ENCODE peak calls at places on chromosomes 6 and 20, in ten cellular contexts. One of them, this sample, is unnamed.

GRCh38 chr6:168458101-168458500 is 17.1 kb downstream of the SMOC2 start:
- DNase-seq in NCI-H1694: no peak
- DNase-seq in stimulated activated CD8-positive, alpha-beta memory T cell treated with anti-CD3 and anti-CD28 coated beads, Interleukin-4, amount 100 ng/mL, for 48 hours: no peak
- DNase-seq in A549: no peak
- DNase-seq in stimulated activated CD4-positive, alpha-beta T cell treated with anti-CD3 and anti-CD28 coated beads, Interleukin-4, amount 100 ng/mL, for 1 hour: no peak
- DNase-seq in NCI-H1105 treated with DMSO at 0.1 percent for 48 hours: no peak
- DNase-seq in GM04504: no peak
- DNase-seq in KG1: no peak
- DNase-seq in Caco-2: no peak
- DNase-seq in activated CD8-positive, alpha-beta T cell treated with anti-CD3 and anti-CD28 coated beads for 36 hours: no peak
- DNase-seq in this sample: no peak

GRCh38 chr6:49233483-49233882 is 229.6 kb downstream of the MMUT start:
- DNase-seq in A549: no peak
- DNase-seq in stimulated activated CD4-positive, alpha-beta T cell treated with anti-CD3 and anti-CD28 coated beads, Interleukin-4, amount 100 ng/mL, for 1 hour: no peak
- DNase-seq in activated CD8-positive, alpha-beta T cell treated with anti-CD3 and anti-CD28 coated beads for 36 hours: no peak
- DNase-seq in Caco-2: no peak
- DNase-seq in GM04504: no peak
- DNase-seq in stimulated activated CD8-positive, alpha-beta memory T cell treated with anti-CD3 and anti-CD28 coated beads, Interleukin-4, amount 100 ng/mL, for 48 hours: no peak
- DNase-seq in KG1: no peak
- DNase-seq in NCI-H1105 treated with DMSO at 0.1 percent for 48 hours: no peak
- DNase-seq in NCI-H1694: no peak
- DNase-seq in this sample: no peak

GRCh38 chr20:5091902-5092301 is 27.9 kb downstream of the PCNA start:
- DNase-seq in stimulated activated CD8-positive, alpha-beta memory T cell treated with anti-CD3 and anti-CD28 coated beads, Interleukin-4, amount 100 ng/mL, for 48 hours: no peak
- DNase-seq in KG1: no peak
- DNase-seq in NCI-H1105 treated with DMSO at 0.1 percent for 48 hours: no peak
- DNase-seq in stimulated activated CD4-positive, alpha-beta T cell treated with anti-CD3 and anti-CD28 coated beads, Interleukin-4, amount 100 ng/mL, for 1 hour: no peak
- DNase-seq in activated CD8-positive, alpha-beta T cell treated with anti-CD3 and anti-CD28 coated beads for 36 hours: no peak
- DNase-seq in A549: no peak
- DNase-seq in GM04504: no peak
- DNase-seq in NCI-H1694: no peak
- DNase-seq in Caco-2: no peak
- DNase-seq in this sample: no peak

GRCh38 chr6:10587694-10588392 is 66.7 kb downstream of the GCNT2 start:
- DNase-seq in KG1: no peak
- DNase-seq in activated CD8-positive, alpha-beta T cell treated with anti-CD3 and anti-CD28 coated beads for 36 hours: peak
- DNase-seq in GM04504: no peak
- DNase-seq in Caco-2: peak
- DNase-seq in A549: no peak
- DNase-seq in NCI-H1694: no peak
- DNase-seq in NCI-H1105 treated with DMSO at 0.1 percent for 48 hours: peak
- DNase-seq in stimulated activated CD8-positive, alpha-beta memory T cell treated with anti-CD3 and anti-CD28 coated beads, Interleukin-4, amount 100 ng/mL, for 48 hours: no peak
- DNase-seq in stimulated activated CD4-positive, alpha-beta T cell treated with anti-CD3 and anti-CD28 coated beads, Interleukin-4, amount 100 ng/mL, for 1 hour: no peak
- DNase-seq in this sample: no peak

GRCh38 chr6:124867126-124867525 is 95.1 kb upstream of the RNF217 start:
- DNase-seq in activated CD8-positive, alpha-beta T cell treated with anti-CD3 and anti-CD28 coated beads for 36 hours: no peak
- DNase-seq in NCI-H1105 treated with DMSO at 0.1 percent for 48 hours: no peak
- DNase-seq in NCI-H1694: no peak
- DNase-seq in Caco-2: no peak
- DNase-seq in stimulated activated CD8-positive, alpha-beta memory T cell treated with anti-CD3 and anti-CD28 coated beads, Interleukin-4, amount 100 ng/mL, for 48 hours: no peak
- DNase-seq in GM04504: no peak
- DNase-seq in KG1: no peak
- DNase-seq in A549: no peak
- DNase-seq in stimulated activated CD4-positive, alpha-beta T cell treated with anti-CD3 and anti-CD28 coated beads, Interleukin-4, amount 100 ng/mL, for 1 hour: no peak
- DNase-seq in this sample: no peak

GRCh38 chr6:148747145-148747492 is 289 bp downstream of the UST start:
- DNase-seq in Caco-2: no peak
- DNase-seq in GM04504: peak
- DNase-seq in NCI-H1694: no peak
- DNase-seq in stimulated activated CD4-positive, alpha-beta T cell treated with anti-CD3 and anti-CD28 coated beads, Interleukin-4, amount 100 ng/mL, for 1 hour: no peak
- DNase-seq in activated CD8-positive, alpha-beta T cell treated with anti-CD3 and anti-CD28 coated beads for 36 hours: peak
- DNase-seq in KG1: no peak
- DNase-seq in stimulated activated CD8-positive, alpha-beta memory T cell treated with anti-CD3 and anti-CD28 coated beads, Interleukin-4, amount 100 ng/mL, for 48 hours: no peak
- DNase-seq in A549: no peak
- DNase-seq in NCI-H1105 treated with DMSO at 0.1 percent for 48 hours: peak
- DNase-seq in this sample: no peak

GRCh38 chr6:136945626-136946235 is 23.6 kb downstream of the SLC35D3 start:
- DNase-seq in stimulated activated CD8-positive, alpha-beta memory T cell treated with anti-CD3 and anti-CD28 coated beads, Interleukin-4, amount 100 ng/mL, for 48 hours: no peak
- DNase-seq in activated CD8-positive, alpha-beta T cell treated with anti-CD3 and anti-CD28 coated beads for 36 hours: no peak
- DNase-seq in Caco-2: no peak
- DNase-seq in NCI-H1694: no peak
- DNase-seq in stimulated activated CD4-positive, alpha-beta T cell treated with anti-CD3 and anti-CD28 coated beads, Interleukin-4, amount 100 ng/mL, for 1 hour: no peak
- DNase-seq in KG1: no peak
- DNase-seq in NCI-H1105 treated with DMSO at 0.1 percent for 48 hours: no peak
- DNase-seq in A549: no peak
- DNase-seq in GM04504: no peak
- DNase-seq in this sample: no peak

GRCh38 chr6:20877008-20877937 is 343.0 kb downstream of the CDKAL1 start:
- DNase-seq in NCI-H1694: no peak
- DNase-seq in activated CD8-positive, alpha-beta T cell treated with anti-CD3 and anti-CD28 coated beads for 36 hours: peak
- DNase-seq in A549: peak
- DNase-seq in Caco-2: peak
- DNase-seq in KG1: no peak
- DNase-seq in stimulated activated CD4-positive, alpha-beta T cell treated with anti-CD3 and anti-CD28 coated beads, Interleukin-4, amount 100 ng/mL, for 1 hour: no peak
- DNase-seq in NCI-H1105 treated with DMSO at 0.1 percent for 48 hours: no peak
- DNase-seq in stimulated activated CD8-positive, alpha-beta memory T cell treated with anti-CD3 and anti-CD28 coated beads, Interleukin-4, amount 100 ng/mL, for 48 hours: peak
- DNase-seq in GM04504: peak
- DNase-seq in this sample: peak

GRCh38 chr6:157376706-157377230 is 4.2 kb upstream of the ZDHHC14 start:
- DNase-seq in activated CD8-positive, alpha-beta T cell treated with anti-CD3 and anti-CD28 coated beads for 36 hours: no peak
- DNase-seq in A549: no peak
- DNase-seq in KG1: no peak
- DNase-seq in stimulated activated CD4-positive, alpha-beta T cell treated with anti-CD3 and anti-CD28 coated beads, Interleukin-4, amount 100 ng/mL, for 1 hour: no peak
- DNase-seq in Caco-2: no peak
- DNase-seq in NCI-H1105 treated with DMSO at 0.1 percent for 48 hours: peak
- DNase-seq in GM04504: peak
- DNase-seq in stimulated activated CD8-positive, alpha-beta memory T cell treated with anti-CD3 and anti-CD28 coated beads, Interleukin-4, amount 100 ng/mL, for 48 hours: no peak
- DNase-seq in NCI-H1694: peak
- DNase-seq in this sample: no peak

GRCh38 chr20:48612335-48612734 is 215.5 kb downstream of the PREX1 start:
- DNase-seq in A549: no peak
- DNase-seq in stimulated activated CD8-positive, alpha-beta memory T cell treated with anti-CD3 and anti-CD28 coated beads, Interleukin-4, amount 100 ng/mL, for 48 hours: peak
- DNase-seq in KG1: no peak
- DNase-seq in Caco-2: no peak
- DNase-seq in stimulated activated CD4-positive, alpha-beta T cell treated with anti-CD3 and anti-CD28 coated beads, Interleukin-4, amount 100 ng/mL, for 1 hour: no peak
- DNase-seq in activated CD8-positive, alpha-beta T cell treated with anti-CD3 and anti-CD28 coated beads for 36 hours: no peak
- DNase-seq in NCI-H1694: no peak
- DNase-seq in GM04504: no peak
- DNase-seq in NCI-H1105 treated with DMSO at 0.1 percent for 48 hours: no peak
- DNase-seq in this sample: peak

GRCh38 chr6:41511443-41512060 is 34.6 kb upstream of the FOXP4 start:
- DNase-seq in Caco-2: no peak
- DNase-seq in KG1: no peak
- DNase-seq in NCI-H1105 treated with DMSO at 0.1 percent for 48 hours: no peak
- DNase-seq in stimulated activated CD4-positive, alpha-beta T cell treated with anti-CD3 and anti-CD28 coated beads, Interleukin-4, amount 100 ng/mL, for 1 hour: no peak
- DNase-seq in GM04504: no peak
- DNase-seq in A549: no peak
- DNase-seq in activated CD8-positive, alpha-beta T cell treated with anti-CD3 and anti-CD28 coated beads for 36 hours: no peak
- DNase-seq in stimulated activated CD8-positive, alpha-beta memory T cell treated with anti-CD3 and anti-CD28 coated beads, Interleukin-4, amount 100 ng/mL, for 48 hours: no peak
- DNase-seq in NCI-H1694: no peak
- DNase-seq in this sample: no peak

GRCh38 chr6:25993038-25993684 is 30.6 kb downstream of the TRIM38 start:
- DNase-seq in GM04504: no peak
- DNase-seq in NCI-H1105 treated with DMSO at 0.1 percent for 48 hours: no peak
- DNase-seq in stimulated activated CD4-positive, alpha-beta T cell treated with anti-CD3 and anti-CD28 coated beads, Interleukin-4, amount 100 ng/mL, for 1 hour: no peak
- DNase-seq in Caco-2: no peak
- DNase-seq in activated CD8-positive, alpha-beta T cell treated with anti-CD3 and anti-CD28 coated beads for 36 hours: no peak
- DNase-seq in NCI-H1694: no peak
- DNase-seq in KG1: no peak
- DNase-seq in A549: no peak
- DNase-seq in stimulated activated CD8-positive, alpha-beta memory T cell treated with anti-CD3 and anti-CD28 coated beads, Interleukin-4, amount 100 ng/mL, for 48 hours: no peak
- DNase-seq in this sample: no peak

GRCh38 chr6:3379482-3380060 is 77.3 kb downstream of the SLC22A23 start:
- DNase-seq in GM04504: no peak
- DNase-seq in NCI-H1694: no peak
- DNase-seq in KG1: no peak
- DNase-seq in NCI-H1105 treated with DMSO at 0.1 percent for 48 hours: no peak
- DNase-seq in stimulated activated CD4-positive, alpha-beta T cell treated with anti-CD3 and anti-CD28 coated beads, Interleukin-4, amount 100 ng/mL, for 1 hour: no peak
- DNase-seq in activated CD8-positive, alpha-beta T cell treated with anti-CD3 and anti-CD28 coated beads for 36 hours: no peak
- DNase-seq in stimulated activated CD8-positive, alpha-beta memory T cell treated with anti-CD3 and anti-CD28 coated beads, Interleukin-4, amount 100 ng/mL, for 48 hours: no peak
- DNase-seq in A549: no peak
- DNase-seq in Caco-2: no peak
- DNase-seq in this sample: no peak

GRCh38 chr20:13068336-13068735 is 59.6 kb downstream of the SPTLC3 start:
- DNase-seq in GM04504: no peak
- DNase-seq in NCI-H1694: no peak
- DNase-seq in stimulated activated CD8-positive, alpha-beta memory T cell treated with anti-CD3 and anti-CD28 coated beads, Interleukin-4, amount 100 ng/mL, for 48 hours: no peak
- DNase-seq in Caco-2: peak
- DNase-seq in NCI-H1105 treated with DMSO at 0.1 percent for 48 hours: no peak
- DNase-seq in KG1: no peak
- DNase-seq in stimulated activated CD4-positive, alpha-beta T cell treated with anti-CD3 and anti-CD28 coated beads, Interleukin-4, amount 100 ng/mL, for 1 hour: no peak
- DNase-seq in activated CD8-positive, alpha-beta T cell treated with anti-CD3 and anti-CD28 coated beads for 36 hours: no peak
- DNase-seq in A549: no peak
- DNase-seq in this sample: no peak

GRCh38 chr6:170127151-170127550 is 163.7 kb downstream of the DLL1 start:
- DNase-seq in KG1: no peak
- DNase-seq in stimulated activated CD8-positive, alpha-beta memory T cell treated with anti-CD3 and anti-CD28 coated beads, Interleukin-4, amount 100 ng/mL, for 48 hours: no peak
- DNase-seq in GM04504: no peak
- DNase-seq in NCI-H1694: no peak
- DNase-seq in A549: no peak
- DNase-seq in Caco-2: no peak
- DNase-seq in activated CD8-positive, alpha-beta T cell treated with anti-CD3 and anti-CD28 coated beads for 36 hours: no peak
- DNase-seq in NCI-H1105 treated with DMSO at 0.1 percent for 48 hours: no peak
- DNase-seq in stimulated activated CD4-positive, alpha-beta T cell treated with anti-CD3 and anti-CD28 coated beads, Interleukin-4, amount 100 ng/mL, for 1 hour: no peak
- DNase-seq in this sample: peak

GRCh38 chr20:52943185-52943841 is 28.8 kb upstream of the TSHZ2 start:
- DNase-seq in Caco-2: no peak
- DNase-seq in NCI-H1105 treated with DMSO at 0.1 percent for 48 hours: no peak
- DNase-seq in stimulated activated CD8-positive, alpha-beta memory T cell treated with anti-CD3 and anti-CD28 coated beads, Interleukin-4, amount 100 ng/mL, for 48 hours: no peak
- DNase-seq in NCI-H1694: no peak
- DNase-seq in A549: no peak
- DNase-seq in activated CD8-positive, alpha-beta T cell treated with anti-CD3 and anti-CD28 coated beads for 36 hours: no peak
- DNase-seq in stimulated activated CD4-positive, alpha-beta T cell treated with anti-CD3 and anti-CD28 coated beads, Interleukin-4, amount 100 ng/mL, for 1 hour: no peak
- DNase-seq in GM04504: no peak
- DNase-seq in KG1: no peak
- DNase-seq in this sample: no peak

GRCh38 chr20:2261105-2261504 is 34.7 kb upstream of the TGM3 start:
- DNase-seq in GM04504: no peak
- DNase-seq in KG1: no peak
- DNase-seq in activated CD8-positive, alpha-beta T cell treated with anti-CD3 and anti-CD28 coated beads for 36 hours: no peak
- DNase-seq in NCI-H1105 treated with DMSO at 0.1 percent for 48 hours: no peak
- DNase-seq in A549: peak
- DNase-seq in NCI-H1694: no peak
- DNase-seq in stimulated activated CD8-positive, alpha-beta memory T cell treated with anti-CD3 and anti-CD28 coated beads, Interleukin-4, amount 100 ng/mL, for 48 hours: no peak
- DNase-seq in stimulated activated CD4-positive, alpha-beta T cell treated with anti-CD3 and anti-CD28 coated beads, Interleukin-4, amount 100 ng/mL, for 1 hour: no peak
- DNase-seq in Caco-2: no peak
- DNase-seq in this sample: no peak

GRCh38 chr20:62506087-62506486 is 30.3 kb upstream of the GATA5 start:
- DNase-seq in stimulated activated CD8-positive, alpha-beta memory T cell treated with anti-CD3 and anti-CD28 coated beads, Interleukin-4, amount 100 ng/mL, for 48 hours: no peak
- DNase-seq in A549: no peak
- DNase-seq in GM04504: no peak
- DNase-seq in activated CD8-positive, alpha-beta T cell treated with anti-CD3 and anti-CD28 coated beads for 36 hours: no peak
- DNase-seq in NCI-H1694: no peak
- DNase-seq in stimulated activated CD4-positive, alpha-beta T cell treated with anti-CD3 and anti-CD28 coated beads, Interleukin-4, amount 100 ng/mL, for 1 hour: no peak
- DNase-seq in NCI-H1105 treated with DMSO at 0.1 percent for 48 hours: no peak
- DNase-seq in KG1: no peak
- DNase-seq in Caco-2: peak
- DNase-seq in this sample: no peak

GRCh38 chr20:64161595-64162238 is 2.5 kb upstream of the MYT1 start:
- DNase-seq in KG1: no peak
- DNase-seq in GM04504: peak
- DNase-seq in stimulated activated CD8-positive, alpha-beta memory T cell treated with anti-CD3 and anti-CD28 coated beads, Interleukin-4, amount 100 ng/mL, for 48 hours: peak
- DNase-seq in Caco-2: peak
- DNase-seq in activated CD8-positive, alpha-beta T cell treated with anti-CD3 and anti-CD28 coated beads for 36 hours: peak
- DNase-seq in A549: peak
- DNase-seq in NCI-H1105 treated with DMSO at 0.1 percent for 48 hours: no peak
- DNase-seq in stimulated activated CD4-positive, alpha-beta T cell treated with anti-CD3 and anti-CD28 coated beads, Interleukin-4, amount 100 ng/mL, for 1 hour: peak
- DNase-seq in NCI-H1694: no peak
- DNase-seq in this sample: no peak

GRCh38 chr6:119278625-119279024 is 70.9 kb downstream of the MAN1A1 start:
- DNase-seq in NCI-H1694: no peak
- DNase-seq in Caco-2: no peak
- DNase-seq in GM04504: no peak
- DNase-seq in stimulated activated CD4-positive, alpha-beta T cell treated with anti-CD3 and anti-CD28 coated beads, Interleukin-4, amount 100 ng/mL, for 1 hour: no peak
- DNase-seq in NCI-H1105 treated with DMSO at 0.1 percent for 48 hours: no peak
- DNase-seq in KG1: no peak
- DNase-seq in A549: no peak
- DNase-seq in stimulated activated CD8-positive, alpha-beta memory T cell treated with anti-CD3 and anti-CD28 coated beads, Interleukin-4, amount 100 ng/mL, for 48 hours: no peak
- DNase-seq in activated CD8-positive, alpha-beta T cell treated with anti-CD3 and anti-CD28 coated beads for 36 hours: no peak
- DNase-seq in this sample: no peak

GRCh38 chr6:165365371-165365770 is 56.0 kb upstream of the C6orf118 start:
- DNase-seq in KG1: no peak
- DNase-seq in stimulated activated CD4-positive, alpha-beta T cell treated with anti-CD3 and anti-CD28 coated beads, Interleukin-4, amount 100 ng/mL, for 1 hour: no peak
- DNase-seq in activated CD8-positive, alpha-beta T cell treated with anti-CD3 and anti-CD28 coated beads for 36 hours: no peak
- DNase-seq in NCI-H1105 treated with DMSO at 0.1 percent for 48 hours: no peak
- DNase-seq in stimulated activated CD8-positive, alpha-beta memory T cell treated with anti-CD3 and anti-CD28 coated beads, Interleukin-4, amount 100 ng/mL, for 48 hours: no peak
- DNase-seq in NCI-H1694: no peak
- DNase-seq in A549: no peak
- DNase-seq in Caco-2: no peak
- DNase-seq in GM04504: no peak
- DNase-seq in this sample: no peak

GRCh38 chr6:12296255-12296573 is 6.1 kb downstream of the EDN1 start:
- DNase-seq in KG1: no peak
- DNase-seq in activated CD8-positive, alpha-beta T cell treated with anti-CD3 and anti-CD28 coated beads for 36 hours: no peak
- DNase-seq in GM04504: peak
- DNase-seq in NCI-H1105 treated with DMSO at 0.1 percent for 48 hours: no peak
- DNase-seq in stimulated activated CD8-positive, alpha-beta memory T cell treated with anti-CD3 and anti-CD28 coated beads, Interleukin-4, amount 100 ng/mL, for 48 hours: no peak
- DNase-seq in A549: peak
- DNase-seq in Caco-2: peak
- DNase-seq in stimulated activated CD4-positive, alpha-beta T cell treated with anti-CD3 and anti-CD28 coated beads, Interleukin-4, amount 100 ng/mL, for 1 hour: no peak
- DNase-seq in NCI-H1694: no peak
- DNase-seq in this sample: no peak

GRCh38 chr6:44481056-44481455 is 93.5 kb downstream of the CDC5L start:
- DNase-seq in A549: no peak
- DNase-seq in stimulated activated CD4-positive, alpha-beta T cell treated with anti-CD3 and anti-CD28 coated beads, Interleukin-4, amount 100 ng/mL, for 1 hour: no peak
- DNase-seq in KG1: no peak
- DNase-seq in stimulated activated CD8-positive, alpha-beta memory T cell treated with anti-CD3 and anti-CD28 coated beads, Interleukin-4, amount 100 ng/mL, for 48 hours: no peak
- DNase-seq in GM04504: no peak
- DNase-seq in activated CD8-positive, alpha-beta T cell treated with anti-CD3 and anti-CD28 coated beads for 36 hours: no peak
- DNase-seq in NCI-H1694: no peak
- DNase-seq in Caco-2: no peak
- DNase-seq in NCI-H1105 treated with DMSO at 0.1 percent for 48 hours: no peak
- DNase-seq in this sample: no peak

GRCh38 chr6:147615659-147616456 is 107.4 kb downstream of the SAMD5 start:
- DNase-seq in KG1: no peak
- DNase-seq in A549: no peak
- DNase-seq in NCI-H1105 treated with DMSO at 0.1 percent for 48 hours: no peak
- DNase-seq in activated CD8-positive, alpha-beta T cell treated with anti-CD3 and anti-CD28 coated beads for 36 hours: no peak
- DNase-seq in stimulated activated CD8-positive, alpha-beta memory T cell treated with anti-CD3 and anti-CD28 coated beads, Interleukin-4, amount 100 ng/mL, for 48 hours: no peak
- DNase-seq in GM04504: no peak
- DNase-seq in stimulated activated CD4-positive, alpha-beta T cell treated with anti-CD3 and anti-CD28 coated beads, Interleukin-4, amount 100 ng/mL, for 1 hour: no peak
- DNase-seq in NCI-H1694: no peak
- DNase-seq in Caco-2: no peak
- DNase-seq in this sample: no peak

GRCh38 chr6:142802124-142802523 is 142.9 kb downstream of the HIVEP2 start:
- DNase-seq in stimulated activated CD8-positive, alpha-beta memory T cell treated with anti-CD3 and anti-CD28 coated beads, Interleukin-4, amount 100 ng/mL, for 48 hours: peak
- DNase-seq in KG1: no peak
- DNase-seq in Caco-2: peak
- DNase-seq in A549: peak
- DNase-seq in NCI-H1105 treated with DMSO at 0.1 percent for 48 hours: no peak
- DNase-seq in GM04504: peak
- DNase-seq in stimulated activated CD4-positive, alpha-beta T cell treated with anti-CD3 and anti-CD28 coated beads, Interleukin-4, amount 100 ng/mL, for 1 hour: peak
- DNase-seq in NCI-H1694: no peak
- DNase-seq in activated CD8-positive, alpha-beta T cell treated with anti-CD3 and anti-CD28 coated beads for 36 hours: peak
- DNase-seq in this sample: no peak

GRCh38 chr6:18226451-18226850 is 37.9 kb downstream of the DEK start:
- DNase-seq in activated CD8-positive, alpha-beta T cell treated with anti-CD3 and anti-CD28 coated beads for 36 hours: no peak
- DNase-seq in Caco-2: no peak
- DNase-seq in A549: no peak
- DNase-seq in KG1: no peak
- DNase-seq in stimulated activated CD8-positive, alpha-beta memory T cell treated with anti-CD3 and anti-CD28 coated beads, Interleukin-4, amount 100 ng/mL, for 48 hours: no peak
- DNase-seq in NCI-H1694: no peak
- DNase-seq in NCI-H1105 treated with DMSO at 0.1 percent for 48 hours: no peak
- DNase-seq in GM04504: peak
- DNase-seq in stimulated activated CD4-positive, alpha-beta T cell treated with anti-CD3 and anti-CD28 coated beads, Interleukin-4, amount 100 ng/mL, for 1 hour: no peak
- DNase-seq in this sample: no peak

GRCh38 chr6:9398794-9399373 is 963.5 kb upstream of the SLC35B3 start:
- DNase-seq in stimulated activated CD8-positive, alpha-beta memory T cell treated with anti-CD3 and anti-CD28 coated beads, Interleukin-4, amount 100 ng/mL, for 48 hours: no peak
- DNase-seq in Caco-2: no peak
- DNase-seq in KG1: no peak
- DNase-seq in GM04504: no peak
- DNase-seq in NCI-H1694: no peak
- DNase-seq in NCI-H1105 treated with DMSO at 0.1 percent for 48 hours: no peak
- DNase-seq in A549: no peak
- DNase-seq in stimulated activated CD4-positive, alpha-beta T cell treated with anti-CD3 and anti-CD28 coated beads, Interleukin-4, amount 100 ng/mL, for 1 hour: no peak
- DNase-seq in activated CD8-positive, alpha-beta T cell treated with anti-CD3 and anti-CD28 coated beads for 36 hours: no peak
- DNase-seq in this sample: no peak

GRCh38 chr6:133768656-133769295 is 120.1 kb upstream of the TCF21 start:
- DNase-seq in activated CD8-positive, alpha-beta T cell treated with anti-CD3 and anti-CD28 coated beads for 36 hours: no peak
- DNase-seq in NCI-H1105 treated with DMSO at 0.1 percent for 48 hours: no peak
- DNase-seq in GM04504: no peak
- DNase-seq in stimulated activated CD4-positive, alpha-beta T cell treated with anti-CD3 and anti-CD28 coated beads, Interleukin-4, amount 100 ng/mL, for 1 hour: no peak
- DNase-seq in Caco-2: no peak
- DNase-seq in stimulated activated CD8-positive, alpha-beta memory T cell treated with anti-CD3 and anti-CD28 coated beads, Interleukin-4, amount 100 ng/mL, for 48 hours: no peak
- DNase-seq in NCI-H1694: no peak
- DNase-seq in KG1: no peak
- DNase-seq in A549: no peak
- DNase-seq in this sample: no peak

This sample was measured in lower leg skin.